ENCODE peak calls at places on chromosomes 13 and 19, in ten cellular contexts. D, C, G, U, F, P, R, L, M and B are unnamed samples.

GRCh38 chr13:104171132-104171531 is 1104.9 kb upstream of the SLC10A2 start:
- DNase-seq in M (no peak), U (no peak), L (no peak), P (no peak), G (no peak), R (no peak), F (no peak), D (no peak), C (no peak), B (no peak)

GRCh38 chr13:108779308-108779707 is 149.9 kb downstream of the MYO16 start:
- DNase-seq in G (no peak), D (no peak), L (no peak), U (no peak), M (no peak), C (no peak), F (no peak), P (peak), R (no peak), B (no peak)

GRCh38 chr13:29513002-29513980 is 82.2 kb downstream of the SLC7A1 start:
- DNase-seq in F (no peak), L (no peak), M (no peak), R (no peak), P (no peak), U (no peak), D (no peak), G (peak), C (no peak), B (no peak)

GRCh38 chr13:52842440-52842839 is 6.0 kb downstream of the PCDH8 start:
- DNase-seq in R (no peak), D (no peak), F (no peak), M (no peak), P (no peak), G (no peak), C (no peak), U (no peak), L (no peak), B (no peak)

GRCh38 chr13:100584901-100585300 is 3.7 kb downstream of the GGACT start:
- DNase-seq in M (no peak), P (no peak), L (no peak), F (no peak), U (peak), R (no peak), C (no peak), D (no peak), G (no peak), B (no peak)

GRCh38 chr13:36341718-36342117 is 4.5 kb downstream of the SPART start:
- DNase-seq in F (no peak), C (no peak), P (no peak), L (no peak), M (no peak), R (no peak), U (no peak), G (peak), D (no peak), B (no peak)

GRCh38 chr19:35756373-35757230 is at the start of gene HSPB6:
- DNase-seq in R (no peak), C (no peak), P (peak), U (peak), G (peak), M (no peak), D (peak), F (no peak), L (no peak), B (no peak)

GRCh38 chr19:14871619-14872230 is 14.2 kb downstream of the OR7A17 start:
- DNase-seq in U (peak), P (no peak), C (no peak), G (peak), L (peak), R (no peak), D (no peak), M (no peak), F (no peak), B (no peak)

GRCh38 chr19:8093740-8094139 is 41.2 kb downstream of the CCL25 start:
- DNase-seq in U (no peak), P (no peak), G (no peak), D (no peak), R (no peak), L (no peak), C (no peak), M (no peak), F (no peak), B (no peak)

GRCh38 chr13:78659450-78660110 is 625 bp upstream of the OBI1 start:
- DNase-seq in M (no peak), R (no peak), U (peak), F (no peak), C (no peak), L (peak), P (no peak), G (no peak), D (no peak), B (no peak)

GRCh38 chr13:93834051-93834450 is 607.4 kb downstream of the GPC6 start:
- DNase-seq in G (no peak), D (no peak), M (no peak), L (no peak), F (no peak), U (no peak), R (no peak), P (no peak), C (no peak), B (no peak)

GRCh38 chr13:98419786-98420559 is 156.9 kb downstream of the STK24 start:
- DNase-seq in G (no peak), M (no peak), L (no peak), P (no peak), C (no peak), F (no peak), D (no peak), U (no peak), R (no peak), B (no peak)

GRCh38 chr13:22193070-22193469 is 522.2 kb downstream of the FGF9 start:
- DNase-seq in M (no peak), G (no peak), U (no peak), F (no peak), D (no peak), R (no peak), L (peak), P (no peak), C (no peak), B (no peak)

GRCh38 chr13:114174529-114174941 is 4.5 kb upstream of the CFAP97D2 start:
- DNase-seq in G (peak), P (no peak), L (no peak), C (no peak), D (no peak), R (no peak), U (no peak), M (no peak), F (no peak), B (no peak)

GRCh38 chr13:22081430-22081829 is 410.6 kb downstream of the FGF9 start:
- DNase-seq in C (no peak), L (no peak), P (no peak), M (no peak), F (no peak), R (no peak), D (no peak), U (no peak), G (no peak), B (no peak)

GRCh38 chr13:109843695-109844094 is 57.3 kb upstream of the IRS2 start:
- DNase-seq in R (no peak), F (no peak), D (no peak), L (no peak), U (no peak), C (no peak), G (no peak), M (no peak), P (no peak), B (no peak)

GRCh38 chr13:101474419-101474957 is 22.0 kb downstream of the ITGBL1 start:
- DNase-seq in C (no peak), L (no peak), R (no peak), F (peak), U (peak), D (peak), G (no peak), M (peak), P (peak), B (peak)

GRCh38 chr13:105019073-105019472 is 1516.4 kb downstream of the EFNB2 start:
- DNase-seq in R (no peak), L (no peak), P (no peak), G (no peak), U (no peak), F (no peak), M (no peak), C (no peak), D (no peak), B (no peak)

GRCh38 chr13:101053289-101053688 is 363.0 kb downstream of the NALCN start:
- DNase-seq in D (no peak), M (no peak), C (no peak), F (no peak), G (no peak), P (no peak), U (no peak), R (no peak), L (no peak), B (no peak)

GRCh38 chr19:15928321-15928720 is 6.0 kb downstream of the CYP4F11 start:
- DNase-seq in D (no peak), R (no peak), G (no peak), F (no peak), C (no peak), U (no peak), M (no peak), P (no peak), L (no peak), B (no peak)

GRCh38 chr13:97076898-97077297 is 82.6 kb upstream of the OXGR1 start:
- DNase-seq in G (peak), P (no peak), C (no peak), D (no peak), R (no peak), M (no peak), U (no peak), L (no peak), F (no peak), B (no peak)

GRCh38 chr19:19171821-19172532 is 1.9 kb upstream of the MEF2B start:
- DNase-seq in C (no peak), G (peak), P (peak), R (no peak), L (peak), D (no peak), F (no peak), M (no peak), U (peak), B (peak)

GRCh38 chr19:5356428-5356827 is 15.8 kb upstream of the PTPRS start:
- DNase-seq in R (no peak), M (no peak), U (no peak), L (no peak), D (no peak), F (no peak), G (no peak), P (no peak), C (no peak), B (no peak)

GRCh38 chr13:111115841-111116500 is 861 bp downstream of the ARHGEF7 start:
- DNase-seq in P (peak), R (no peak), F (peak), G (peak), M (no peak), L (no peak), U (peak), D (peak), C (peak), B (peak)

GRCh38 chr13:101915755-101916107 is 463.3 kb downstream of the ITGBL1 start:
- DNase-seq in G (no peak), C (no peak), D (no peak), R (no peak), F (no peak), U (no peak), L (no peak), M (no peak), P (no peak), B (no peak)

GRCh38 chr19:40797963-40798222 is 1.1 kb upstream of the EGLN2 start:
- DNase-seq in R (no peak), D (no peak), F (no peak), C (no peak), M (no peak), P (no peak), L (no peak), G (no peak), U (no peak), B (no peak)

GRCh38 chr19:41521860-41522555 is 54.0 kb upstream of the CEACAM21 start:
- DNase-seq in F (no peak), L (peak), G (no peak), M (no peak), C (peak), D (peak), P (peak), R (no peak), U (no peak), B (no peak)

GRCh38 chr13:94416454-94417080 is 62.9 kb downstream of the DCT start:
- DNase-seq in L (peak), D (peak), U (no peak), R (peak), M (peak), G (no peak), C (no peak), F (no peak), P (peak), B (peak)

GRCh38 chr13:113730145-113730750 is 28.8 kb upstream of the TMEM255B start:
- DNase-seq in P (no peak), C (no peak), R (no peak), U (no peak), G (no peak), D (no peak), F (no peak), L (no peak), M (no peak), B (no peak)

GRCh38 chr19:18333680-18334079 is 6.7 kb upstream of the PGPEP1 start:
- DNase-seq in F (no peak), M (no peak), G (no peak), L (no peak), R (no peak), C (no peak), D (no peak), U (no peak), P (no peak), B (no peak)

GRCh38 chr19:17414097-17414496 is 5.8 kb upstream of the MVB12A start:
- DNase-seq in M (no peak), C (no peak), F (no peak), L (no peak), P (no peak), R (no peak), G (no peak), D (no peak), U (no peak), B (no peak)

GRCh38 chr13:98496966-98497365 is 79.9 kb downstream of the STK24 start:
- DNase-seq in F (no peak), L (no peak), R (no peak), U (no peak), C (no peak), D (no peak), G (no peak), M (no peak), P (no peak), B (no peak)

GRCh38 chr13:82356667-82357066 is 1525.6 kb downstream of the SLITRK1 start:
- DNase-seq in R (no peak), U (peak), C (no peak), G (no peak), D (no peak), L (no peak), F (no peak), P (no peak), M (no peak), B (no peak)

GRCh38 chr13:107374038-107374437 is 806.1 kb upstream of the ARGLU1 start:
- DNase-seq in P (no peak), R (no peak), F (no peak), G (no peak), U (peak), C (no peak), L (no peak), M (no peak), D (no peak), B (no peak)

GRCh38 chr13:107370036-107370785 is 802.3 kb upstream of the ARGLU1 start:
- DNase-seq in P (no peak), C (no peak), M (no peak), R (no peak), L (no peak), F (no peak), D (no peak), G (no peak), U (peak), B (no peak)

GRCh38 chr13:107375701-107376350 is 807.9 kb upstream of the ARGLU1 start:
- DNase-seq in R (no peak), F (no peak), C (no peak), D (no peak), L (no peak), P (no peak), G (no peak), U (peak), M (no peak), B (no peak)

GRCh38 chr13:107376393-107377085 is 808.6 kb upstream of the ARGLU1 start:
- DNase-seq in M (no peak), F (no peak), R (no peak), G (no peak), U (peak), C (no peak), L (no peak), P (no peak), D (no peak), B (no peak)

DNA sequence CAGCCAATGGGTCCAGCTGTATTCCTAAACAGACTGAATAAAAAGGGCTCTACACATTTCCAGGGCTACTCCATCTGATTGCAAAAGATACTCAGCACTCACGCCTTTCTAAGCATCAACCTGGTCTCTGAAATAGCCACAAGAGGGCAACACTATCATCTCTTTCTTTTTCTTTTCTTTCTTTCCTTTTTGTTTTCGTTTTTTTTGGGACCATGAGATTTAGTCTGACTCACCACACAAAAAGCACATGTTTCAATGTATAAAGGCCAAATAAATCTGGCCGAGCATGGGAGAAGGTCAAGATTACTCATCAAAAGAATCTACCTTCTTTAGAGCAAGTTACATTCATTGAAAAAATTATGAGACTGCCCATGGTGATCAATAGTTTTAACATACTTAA is 805.6 kb upstream of the ARGLU1 start:
- DNase-seq in F (peak), P (no peak), C (no peak), G (no peak), D (no peak), U (peak), R (no peak), M (peak), L (no peak), B (no peak)
- TF ChIP-seq CTCF in F (peak), P (no peak), C (no peak), G (no peak), D (peak), U (peak), R (peak), M (peak), L (peak), B (peak)

DNA sequence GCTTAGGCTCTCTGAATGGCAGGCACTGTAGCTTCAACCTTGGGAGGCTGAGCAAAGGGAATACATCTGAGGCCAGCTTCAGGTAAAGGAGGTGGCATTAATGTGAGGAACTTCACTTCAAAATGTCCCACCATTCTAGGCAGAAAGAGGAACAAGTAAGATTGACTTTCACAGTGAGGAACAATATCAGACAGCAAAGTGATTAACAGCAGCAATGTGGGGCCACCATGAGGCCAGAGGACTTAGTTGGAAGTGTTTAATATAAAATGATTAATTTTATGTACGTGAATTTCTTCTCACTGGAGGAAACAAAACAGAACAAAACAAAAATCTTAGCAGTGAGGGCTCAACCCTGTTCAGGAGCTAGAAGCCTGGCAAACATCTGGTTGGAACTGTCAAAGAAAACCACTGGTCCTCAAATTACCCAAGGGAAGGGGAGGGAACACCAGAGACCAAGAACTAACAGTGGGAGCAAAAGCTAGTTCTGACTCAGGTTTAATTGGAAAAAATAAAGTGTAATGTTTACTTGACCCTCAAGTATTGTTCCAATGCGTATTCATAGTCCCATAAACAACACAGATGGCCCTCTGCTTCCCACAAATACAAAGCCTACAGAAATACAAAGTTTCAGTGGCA is 43.9 kb upstream of the FRY start:
- DNase-seq in U (no peak), L (no peak), G (no peak), P (no peak), D (no peak), R (no peak), F (no peak), C (no peak), M (no peak), B (no peak)
- TF ChIP-seq CTCF in U (no peak), L (no peak), G (no peak), P (no peak), D (no peak), R (no peak), F (no peak), C (no peak), M (no peak), B (no peak)

GRCh38 chr13:87444135-87444534 is 227.0 kb upstream of the SLITRK5 start:
- DNase-seq in P (no peak), R (no peak), D (no peak), F (no peak), U (no peak), C (no peak), M (no peak), G (no peak), L (peak), B (no peak)
- TF ChIP-seq CTCF in P (no peak), R (no peak), D (no peak), F (no peak), U (no peak), C (no peak), M (no peak), G (no peak), L (no peak), B (no peak)

GRCh38 chr19:55368106-55368505 is 2.2 kb downstream of the IL11 start:
- DNase-seq in P (no peak), F (no peak), D (no peak), U (no peak), C (no peak), R (no peak), G (no peak), L (no peak), M (no peak), B (no peak)
- TF ChIP-seq CTCF in P (no peak), F (no peak), D (no peak), U (no peak), C (no peak), R (no peak), G (no peak), L (no peak), M (no peak), B (no peak)

GRCh38 chr13:70042193-70042592 is 65.4 kb upstream of the ATXN8OS start:
- DNase-seq in G (no peak), D (no peak), M (no peak), L (no peak), F (no peak), P (no peak), R (no peak), U (no peak), C (no peak), B (no peak)

DNA sequence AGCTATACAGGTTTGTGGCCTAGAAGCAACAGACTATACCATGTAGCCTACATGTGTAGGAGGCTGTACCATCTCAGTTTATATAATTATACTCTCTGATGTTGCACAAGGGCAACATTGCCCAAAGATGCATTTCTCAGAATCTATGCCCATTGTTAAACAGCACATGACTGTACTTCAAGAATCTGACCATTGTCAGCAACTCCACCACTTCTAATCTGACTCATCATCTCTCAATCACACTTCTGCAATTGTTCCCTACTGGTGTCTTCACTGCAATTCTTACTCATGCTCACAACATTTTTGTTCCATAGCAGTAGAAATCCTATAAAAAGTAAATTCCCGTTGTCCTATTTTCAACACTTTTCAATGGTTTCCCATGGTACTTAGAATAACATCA is 63.9 kb upstream of the ATXN8OS start:
- DNase-seq in M (no peak), C (no peak), R (no peak), G (no peak), L (peak), D (no peak), P (no peak), F (no peak), U (peak), B (no peak)
- TF ChIP-seq CTCF in M (no peak), C (no peak), R (no peak), G (no peak), L (no peak), D (no peak), P (no peak), F (no peak), U (no peak), B (no peak)

DNA sequence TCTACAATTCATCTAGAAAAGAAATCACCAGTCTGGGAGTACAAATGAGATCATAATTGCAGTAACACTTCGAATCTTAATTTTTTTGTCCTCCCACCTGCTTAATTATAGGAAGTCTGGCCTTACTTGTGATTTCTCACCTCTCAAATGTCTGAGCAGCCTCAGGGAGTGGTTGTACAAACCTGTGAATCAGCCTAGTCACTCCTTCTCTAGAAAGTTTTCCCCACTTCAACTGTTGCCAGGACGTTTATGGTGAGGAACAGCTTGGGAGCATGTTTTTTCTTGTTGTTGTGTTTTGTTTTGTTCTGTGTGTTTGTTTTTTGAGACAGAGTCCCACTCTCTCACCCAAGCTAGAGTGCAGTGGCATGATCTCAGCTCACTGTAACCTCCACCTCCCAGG is 50.3 kb upstream of the CLDN10 start:
- DNase-seq in U (no peak), C (no peak), F (no peak), D (no peak), G (no peak), R (no peak), L (no peak), P (no peak), M (no peak), B (no peak)
- TF ChIP-seq CTCF in U (no peak), C (no peak), F (no peak), D (no peak), G (no peak), R (no peak), L (no peak), P (no peak), M (no peak), B (no peak)

GRCh38 chr19:11499890-11500420 is 5.7 kb downstream of the ZNF653 start:
- DNase-seq in F (no peak), R (no peak), C (no peak), M (no peak), D (no peak), L (no peak), P (no peak), U (no peak), G (no peak), B (no peak)
- TF ChIP-seq CTCF in F (no peak), R (no peak), C (no peak), M (no peak), D (no peak), L (no peak), P (no peak), U (no peak), G (no peak), B (no peak)

GRCh38 chr19:38543807-38544568 is 73.8 kb downstream of the MAP4K1 start:
- DNase-seq in U (peak), D (no peak), M (peak), P (peak), G (peak), R (no peak), F (peak), L (peak), C (peak), B (no peak)
- TF ChIP-seq CTCF in U (peak), D (peak), M (no peak), P (no peak), G (no peak), R (peak), F (peak), L (peak), C (no peak), B (peak)